ENCODE peak calls at places on chromosomes 1 and 21, in four cellular contexts. D, M, Y and X are unnamed samples.
A peak's percentile ranks its signal among the peaks of the same experiment; 100 is the strongest.

GRCh38 chr1:58249729-58250586 is 296.6 kb downstream of the OMA1 start:
- DNase-seq in M (no peak), Y (no peak), D (peak; percentile 28), X (no peak)

GRCh38 chr21:38956791-38957571 is 151.3 kb downstream of the ETS2 start:
- DNase-seq in D (no peak), Y (no peak), M (no peak), X (no peak)

GRCh38 chr1:171346866-171347265 is 32.9 kb downstream of the FMO4 start:
- DNase-seq in Y (no peak), M (no peak), D (no peak), X (no peak)

GRCh38 chr1:190436615-190437014 is 41.0 kb downstream of the BRINP3 start:
- DNase-seq in Y (no peak), D (no peak), M (no peak), X (no peak)

GRCh38 chr1:22611530-22611947 is 24.9 kb upstream of the C1QA start:
- DNase-seq in D (peak; percentile 49), M (no peak), Y (peak; percentile 38), X (no peak)

GRCh38 chr1:236913371-236914037 is 90.7 kb downstream of the MT1HL1 start:
- DNase-seq in D (no peak), Y (no peak), M (no peak), X (no peak)

GRCh38 chr1:173205146-173206051 is 1.7 kb downstream of the TNFSF4 start:
- DNase-seq in D (no peak), M (no peak), Y (peak; percentile 25), X (no peak)

GRCh38 chr1:204262506-204263239 is 48.9 kb upstream of the GOLT1A start:
- DNase-seq in M (no peak), Y (no peak), D (no peak), X (no peak)

GRCh38 chr1:177228721-177229088 is 57.9 kb downstream of the BRINP2 start:
- DNase-seq in Y (no peak), D (no peak), M (no peak), X (no peak)

GRCh38 chr1:205171369-205171768 is 40.1 kb downstream of the DSTYK start:
- DNase-seq in M (no peak), Y (no peak), D (no peak), X (no peak)

GRCh38 chr1:157137773-157138219 is 399 bp downstream of the ETV3 start:
- DNase-seq in Y (no peak), M (no peak), D (no peak), X (no peak)

GRCh38 chr1:94037392-94038229 is 83.3 kb downstream of the ABCA4 start:
- DNase-seq in Y (no peak), D (no peak), M (no peak), X (no peak)

GRCh38 chr1:226638001-226638601 is 89.5 kb downstream of the STUM start:
- DNase-seq in D (peak; percentile 53), M (no peak), Y (no peak), X (peak; percentile 77)

GRCh38 chr21:21039624-21040023 is 41.4 kb downstream of the NCAM2 start:
- DNase-seq in M (no peak), Y (no peak), D (no peak), X (no peak)

GRCh38 chr1:85245891-85246290 is 13.6 kb downstream of the C1orf52 start:
- DNase-seq in D (no peak), M (no peak), Y (no peak), X (no peak)

GRCh38 chr1:61289232-61289967 is 207.0 kb downstream of the NFIA start:
- DNase-seq in D (no peak), Y (no peak), M (no peak), X (no peak)

GRCh38 chr1:29297476-29297875 is 61.2 kb downstream of the PTPRU start:
- DNase-seq in D (no peak), Y (no peak), M (no peak), X (no peak)

GRCh38 chr1:31762726-31763670 is 1.1 kb downstream of the ADGRB2 start:
- DNase-seq in D (peak; percentile 61), Y (peak; percentile 73), M (no peak), X (no peak)

GRCh38 chr1:219782311-219782710 is 146.0 kb downstream of the SLC30A10 start:
- DNase-seq in Y (no peak), D (no peak), M (peak; percentile 77), X (no peak)

GRCh38 chr1:62826892-62827291 is 43.0 kb downstream of the ATG4C start:
- DNase-seq in M (no peak), Y (no peak), D (no peak), X (no peak)

GRCh38 chr1:61797045-61797755 is 54.9 kb downstream of the PATJ start:
- DNase-seq in Y (no peak), D (no peak), M (no peak), X (no peak)

GRCh38 chr1:167066333-167067122 is 23.6 kb downstream of the GPA33 start:
- DNase-seq in D (peak; percentile 72), M (no peak), Y (peak; percentile 77), X (no peak)

GRCh38 chr1:154955039-154955717 is 721 bp downstream of the PBXIP1 start:
- DNase-seq in Y (peak; percentile 69), D (peak; percentile 51), M (no peak), X (no peak)

GRCh38 chr1:61950418-61950817 is 208.1 kb downstream of the PATJ start:
- DNase-seq in M (no peak), Y (no peak), D (no peak), X (no peak)

GRCh38 chr21:25560151-25560783 is 47.0 kb downstream of the MRPL39 start:
- DNase-seq in Y (no peak), M (no peak), D (no peak), X (no peak)

GRCh38 chr21:27532081-27532480 is 565.2 kb upstream of the ADAMTS5 start:
- DNase-seq in Y (peak; percentile 13), D (no peak), M (no peak), X (no peak)

GRCh38 chr1:161727343-161727924 is 6.1 kb downstream of the FCRLB start:
- DNase-seq in Y (no peak), M (no peak), D (no peak), X (no peak)

GRCh38 chr1:183958958-183959357 is 78.6 kb downstream of the COLGALT2 start:
- DNase-seq in D (no peak), M (no peak), Y (no peak), X (no peak)

GRCh38 chr1:59125154-59125553 is 171.7 kb upstream of the FGGY start:
- DNase-seq in Y (no peak), D (no peak), M (peak; percentile 57), X (no peak)

GRCh38 chr1:1319646-1319941 is 4.9 kb downstream of the INTS11 start:
- DNase-seq in M (no peak), D (no peak), Y (no peak), X (no peak)

GRCh38 chr1:1320666-1321448 is 3.6 kb downstream of the INTS11 start:
- DNase-seq in D (no peak), Y (no peak), M (no peak), X (no peak)

GRCh38 chr1:1317420-1317819 is 7.0 kb downstream of the INTS11 start:
- DNase-seq in Y (no peak), D (no peak), M (no peak), X (no peak)

GRCh38 chr1:1318131-1318652 is 6.3 kb downstream of the INTS11 start:
- DNase-seq in Y (peak; percentile 90), M (peak; percentile 98), D (peak; percentile 75), X (peak; percentile 92)

GRCh38 chr1:1318777-1319645 is 5.4 kb downstream of the INTS11 start:
- DNase-seq in M (no peak), D (no peak), Y (no peak), X (no peak)
- H3K27ac ChIP-seq in M (peak overlapping the region; percentile 80), D (peak overlapping the region; percentile 44), Y (no peak overlapping the region), X (peak overlapping the region; percentile 50)

DNA sequence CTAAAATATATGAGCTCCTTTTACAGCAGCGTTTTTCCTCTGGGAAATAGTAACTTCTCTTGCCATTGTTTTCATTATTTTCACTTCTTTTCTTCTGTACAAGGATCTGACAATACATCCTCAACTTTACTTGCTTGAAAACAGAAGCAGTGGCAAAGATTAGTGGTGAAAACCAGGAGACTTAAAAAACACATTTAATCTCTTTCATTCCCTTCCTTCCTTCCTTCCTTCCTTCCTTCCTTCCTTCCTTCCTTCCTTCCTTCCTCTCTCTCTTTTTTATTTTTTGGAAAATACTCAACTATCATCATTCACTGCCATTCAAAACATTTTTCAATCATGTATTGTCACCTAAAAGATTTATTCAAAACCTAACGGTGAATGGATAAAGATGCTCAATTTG is 1411.4 kb downstream of the NCAM2 start:
- DNase-seq in D (no peak), Y (no peak), M (no peak), X (no peak)
- H3K9me3 ChIP-seq in D (no peaks in the 10 kb centered on the region), Y (no peaks in the 10 kb centered on the region), M (no peaks in the 10 kb centered on the region), X (no peaks in the 10 kb centered on the region)

GRCh38 chr1:230979389-230979716 is 459 bp downstream of the ARV1 start:
- DNase-seq in M (no peak), Y (no peak), D (no peak), X (no peak)

GRCh38 chr1:230977781-230978490 is 725 bp downstream of the TTC13 start:
- DNase-seq in M (no peak), D (peak; percentile 50), Y (peak; percentile 49), X (peak; percentile 62)

GRCh38 chr1:230978491-230979388 is at the start of the genes ARV1 and TTC13:
- DNase-seq in M (peak; percentile 99), Y (peak; percentile 99), D (peak; percentile 98), X (peak; percentile 98)

GRCh38 chr1:230976360-230976759 is 2.3 kb downstream of the TTC13 start:
- DNase-seq in Y (no peak), D (no peak), M (no peak), X (no peak)

GRCh38 chr1:230976825-230977747 is 1.6 kb downstream of the TTC13 start:
- DNase-seq in M (no peak), Y (no peak), D (peak; percentile 20), X (no peak)
- TF ChIP-seq POLR2A in M (no peak), Y (no peak), D (no peak), X (no peak)

GRCh38 chr21:35336534-35336933 is 287.4 kb upstream of the RUNX1 start:
- DNase-seq in Y (no peak), M (no peak), D (no peak), X (no peak)
- H3K27ac ChIP-seq in Y (no peak overlapping the region), M (no peak overlapping the region), D (no peak overlapping the region), X (no peak overlapping the region)

DNA sequence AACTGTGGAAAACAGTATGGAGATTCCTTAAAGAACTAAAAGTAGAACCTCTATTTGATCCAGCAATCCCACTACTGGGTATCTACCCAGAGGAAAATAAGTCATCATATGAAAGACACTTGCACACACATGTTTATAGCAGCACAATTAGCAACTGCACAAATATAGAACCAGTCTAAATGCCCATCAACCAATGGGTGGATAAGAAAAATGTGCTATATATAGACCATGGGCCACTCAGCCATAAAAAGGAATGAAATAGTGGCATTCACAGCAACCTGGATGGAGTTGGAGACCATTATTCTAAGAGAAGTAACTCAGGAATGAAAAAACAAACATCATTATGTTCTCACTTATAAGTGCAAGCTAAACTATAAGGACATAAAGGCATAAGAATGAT is 105.0 kb upstream of the PGBD5 start:
- DNase-seq in Y (no peak), M (no peak), D (no peak), X (no peak)
- H3K9me3 ChIP-seq in Y (no peaks in the 10 kb centered on the region), M (peaks cover 23% of the 10 kb centered on the region), D (no peaks in the 10 kb centered on the region), X (peaks cover 9% of the 10 kb centered on the region)